ENCODE peak calls at places on chromosomes 12 and 14, in four cellular contexts. One of them, this sample, is unnamed. For H3K9me3, the result is how much of the 10 kb centered on the place peaks cover.

GRCh38 chr12:27332407-27333310 is at the start of gene BMAL2:
- DNase-seq in left lung: peak
- DNase-seq in PC-3: peak
- DNase-seq in HepG2: peak
- DNase-seq in this sample: peak

GRCh38 chr14:72404106-72404774 is 472.0 kb downstream of the RGS6 start:
- DNase-seq in PC-3: peak
- DNase-seq in HepG2: no peak
- DNase-seq in left lung: no peak
- DNase-seq in this sample: no peak

GRCh38 chr12:96219700-96220206 is 25.6 kb downstream of the ELK3 start:
- DNase-seq in left lung: peak
- DNase-seq in PC-3: peak
- DNase-seq in HepG2: peak
- DNase-seq in this sample: no peak

GRCh38 chr14:96741151-96741977 is 55.8 kb upstream of the VRK1 start:
- DNase-seq in left lung: peak
- DNase-seq in HepG2: no peak
- DNase-seq in PC-3: peak
- DNase-seq in this sample: peak

GRCh38 chr14:76715102-76715926 is 46.0 kb upstream of the VASH1 start:
- DNase-seq in left lung: no peak
- DNase-seq in PC-3: no peak
- DNase-seq in HepG2: no peak
- DNase-seq in this sample: no peak

GRCh38 chr14:69666112-69666511 is 54.7 kb downstream of the SUSD6 start:
- DNase-seq in PC-3: no peak
- DNase-seq in left lung: no peak
- DNase-seq in HepG2: no peak
- DNase-seq in this sample: no peak

GRCh38 chr14:64387232-64387737 is 868 bp upstream of the MTHFD1 start:
- DNase-seq in HepG2: peak
- DNase-seq in PC-3: peak
- DNase-seq in left lung: no peak
- DNase-seq in this sample: no peak

GRCh38 chr14:68113328-68113930 is 293.9 kb downstream of the RAD51B start:
- DNase-seq in PC-3: no peak
- DNase-seq in HepG2: no peak
- DNase-seq in left lung: no peak
- DNase-seq in this sample: no peak

GRCh38 chr12:52246720-52247621 is 13.9 kb downstream of the KRT7 start:
- DNase-seq in HepG2: peak
- DNase-seq in PC-3: peak
- DNase-seq in left lung: no peak
- DNase-seq in this sample: no peak

GRCh38 chr12:76199808-76200207 is 115.3 kb upstream of the NAP1L1 start:
- DNase-seq in left lung: no peak
- DNase-seq in HepG2: no peak
- DNase-seq in PC-3: no peak
- DNase-seq in this sample: no peak

GRCh38 chr12:86838709-86839108 is 582.5 kb upstream of the MGAT4C start:
- DNase-seq in HepG2: no peak
- DNase-seq in PC-3: no peak
- DNase-seq in left lung: no peak
- DNase-seq in this sample: no peak

GRCh38 chr14:81246561-81247270 is 26.0 kb upstream of the GTF2A1 start:
- DNase-seq in HepG2: no peak
- DNase-seq in left lung: no peak
- DNase-seq in PC-3: peak
- DNase-seq in this sample: no peak

GRCh38 chr14:101357559-101358319 is 203.6 kb upstream of the DIO3 start:
- DNase-seq in left lung: no peak
- DNase-seq in HepG2: no peak
- DNase-seq in PC-3: no peak
- DNase-seq in this sample: no peak

GRCh38 chr14:36657409-36658090 is 4.1 kb upstream of the PAX9 start:
- DNase-seq in PC-3: peak
- DNase-seq in left lung: no peak
- DNase-seq in HepG2: no peak
- DNase-seq in this sample: no peak

GRCh38 chr14:76011959-76012802 is 26.6 kb downstream of the IFT43 start:
- DNase-seq in PC-3: no peak
- DNase-seq in HepG2: no peak
- DNase-seq in left lung: no peak
- DNase-seq in this sample: no peak

GRCh38 chr12:48084066-48084465 is 21.8 kb downstream of the SENP1 start:
- DNase-seq in left lung: no peak
- DNase-seq in HepG2: no peak
- DNase-seq in PC-3: peak
- DNase-seq in this sample: no peak

GRCh38 chr12:128381537-128381936 is 114.6 kb downstream of the TMEM132C start:
- DNase-seq in HepG2: no peak
- DNase-seq in left lung: no peak
- DNase-seq in PC-3: no peak
- DNase-seq in this sample: no peak

GRCh38 chr12:50017047-50017446 is 8.2 kb downstream of the RACGAP1 start:
- DNase-seq in left lung: peak
- DNase-seq in HepG2: no peak
- DNase-seq in PC-3: no peak
- DNase-seq in this sample: no peak

GRCh38 chr14:47300801-47301200 is 374.6 kb downstream of the MDGA2 start:
- DNase-seq in left lung: no peak
- DNase-seq in PC-3: no peak
- DNase-seq in HepG2: no peak
- DNase-seq in this sample: no peak

GRCh38 chr12:12018454-12018853 is 52.3 kb upstream of the BCL2L14 start:
- DNase-seq in HepG2: no peak
- DNase-seq in PC-3: peak
- DNase-seq in left lung: no peak
- DNase-seq in this sample: no peak

GRCh38 chr14:75141967-75142366 is 15.1 kb upstream of the NEK9 start:
- DNase-seq in left lung: no peak
- DNase-seq in HepG2: peak
- DNase-seq in PC-3: peak
- DNase-seq in this sample: no peak

GRCh38 chr12:75721790-75722189 is 210.4 kb upstream of the KRR1 start:
- DNase-seq in HepG2: no peak
- DNase-seq in PC-3: no peak
- DNase-seq in left lung: no peak
- DNase-seq in this sample: no peak

GRCh38 chr14:79528843-79529405 is 682.4 kb downstream of the DIO2 start:
- DNase-seq in PC-3: no peak
- DNase-seq in HepG2: no peak
- DNase-seq in left lung: no peak
- DNase-seq in this sample: no peak

GRCh38 chr12:92075425-92075891 is 70.2 kb downstream of the BTG1 start:
- DNase-seq in PC-3: no peak
- DNase-seq in HepG2: no peak
- DNase-seq in left lung: no peak
- DNase-seq in this sample: no peak

GRCh38 chr12:40668095-40668494 is 24.1 kb upstream of the CNTN1 start:
- DNase-seq in HepG2: no peak
- DNase-seq in left lung: no peak
- DNase-seq in PC-3: no peak
- DNase-seq in this sample: no peak

GRCh38 chr14:92880851-92881250 is 42.1 kb upstream of the CHGA start:
- DNase-seq in left lung: no peak
- DNase-seq in HepG2: peak
- DNase-seq in PC-3: peak
- DNase-seq in this sample: no peak

GRCh38 chr12:57138526-57139272 is 8.7 kb downstream of the LRP1-AS start:
- DNase-seq in HepG2: peak
- DNase-seq in PC-3: no peak
- DNase-seq in left lung: peak
- DNase-seq in this sample: no peak

GRCh38 chr12:1185460-1186182 is 194.6 kb downstream of the ERC1 start:
- DNase-seq in left lung: no peak
- DNase-seq in PC-3: no peak
- DNase-seq in HepG2: no peak
- DNase-seq in this sample: no peak

GRCh38 chr12:122183588-122183940 is 641 bp downstream of the LRRC43 start:
- DNase-seq in HepG2: no peak
- DNase-seq in PC-3: no peak
- DNase-seq in left lung: no peak
- DNase-seq in this sample: no peak

GRCh38 chr14:79514700-79515099 is 696.6 kb downstream of the DIO2 start:
- DNase-seq in HepG2: no peak
- DNase-seq in PC-3: peak
- DNase-seq in left lung: no peak
- DNase-seq in this sample: no peak

DNA sequence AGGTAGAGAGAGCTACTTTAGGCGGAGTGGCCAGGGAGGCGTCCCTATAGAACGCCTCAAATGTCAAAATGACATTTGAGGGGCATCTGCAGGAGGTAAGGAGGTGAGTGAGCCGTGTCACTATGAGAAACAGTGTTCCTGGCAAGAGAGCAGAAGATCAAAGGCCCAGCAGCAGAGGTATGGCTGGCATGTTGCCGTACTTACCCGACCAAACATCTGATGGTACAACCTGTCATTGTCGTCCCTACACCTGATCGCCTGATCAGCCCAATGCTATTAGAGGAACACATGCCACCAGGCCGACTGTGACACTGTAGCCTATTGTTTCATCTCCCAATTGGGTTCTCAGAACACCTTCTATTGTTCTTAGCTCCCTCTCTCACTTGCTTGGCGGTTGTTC is 33.9 kb upstream of the POC1B start:
- DNase-seq in HepG2: peak
- DNase-seq in left lung: no peak
- DNase-seq in PC-3: no peak
- DNase-seq in this sample: no peak
- H3K9me3 ChIP-seq in HepG2: under half
- H3K9me3 ChIP-seq in left lung: under half
- H3K9me3 ChIP-seq in PC-3: under half
- H3K9me3 ChIP-seq in this sample: under half

GRCh38 chr12:117331691-117332090 is 29.7 kb downstream of the NOS1 start:
- DNase-seq in HepG2: peak
- DNase-seq in PC-3: peak
- DNase-seq in left lung: no peak
- DNase-seq in this sample: no peak
- TF ChIP-seq CTCF in HepG2: peak
- TF ChIP-seq CTCF in PC-3: peak
- TF ChIP-seq CTCF in left lung: no peak
- TF ChIP-seq CTCF in this sample: no peak

DNA sequence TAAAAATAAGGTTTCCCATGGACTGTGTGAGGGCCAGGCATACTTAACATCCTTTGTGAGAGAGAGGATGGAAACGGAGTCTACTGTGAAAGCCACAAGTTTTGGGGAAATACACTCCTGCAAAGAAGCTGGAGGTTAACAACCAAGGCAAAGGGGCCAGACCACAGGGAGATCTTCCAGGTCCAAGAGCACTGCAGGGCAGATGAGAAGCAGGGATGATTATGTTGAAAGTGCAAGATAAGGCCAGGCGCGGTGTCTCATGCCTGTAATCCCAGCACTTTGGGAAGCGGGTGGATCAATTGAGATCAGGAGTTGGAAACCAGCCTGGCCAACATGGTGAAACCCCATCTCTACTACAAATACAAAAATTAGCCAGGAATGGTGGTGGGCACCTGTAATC is 15.1 kb downstream of the COQ6 start:
- DNase-seq in left lung: no peak
- DNase-seq in PC-3: no peak
- DNase-seq in HepG2: no peak
- DNase-seq in this sample: no peak
- H3K27ac ChIP-seq in left lung: no peak
- H3K27ac ChIP-seq in PC-3: no peak
- H3K27ac ChIP-seq in HepG2: no peak
- H3K27ac ChIP-seq in this sample: no peak

GRCh38 chr12:6742833-6743232 is 10.1 kb downstream of the MLF2 start:
- DNase-seq in left lung: no peak
- DNase-seq in HepG2: no peak
- DNase-seq in PC-3: no peak
- DNase-seq in this sample: no peak
- H3K9me3 ChIP-seq in left lung: under half
- H3K9me3 ChIP-seq in HepG2: under half
- H3K9me3 ChIP-seq in PC-3: under half
- H3K9me3 ChIP-seq in this sample: under half

DNA sequence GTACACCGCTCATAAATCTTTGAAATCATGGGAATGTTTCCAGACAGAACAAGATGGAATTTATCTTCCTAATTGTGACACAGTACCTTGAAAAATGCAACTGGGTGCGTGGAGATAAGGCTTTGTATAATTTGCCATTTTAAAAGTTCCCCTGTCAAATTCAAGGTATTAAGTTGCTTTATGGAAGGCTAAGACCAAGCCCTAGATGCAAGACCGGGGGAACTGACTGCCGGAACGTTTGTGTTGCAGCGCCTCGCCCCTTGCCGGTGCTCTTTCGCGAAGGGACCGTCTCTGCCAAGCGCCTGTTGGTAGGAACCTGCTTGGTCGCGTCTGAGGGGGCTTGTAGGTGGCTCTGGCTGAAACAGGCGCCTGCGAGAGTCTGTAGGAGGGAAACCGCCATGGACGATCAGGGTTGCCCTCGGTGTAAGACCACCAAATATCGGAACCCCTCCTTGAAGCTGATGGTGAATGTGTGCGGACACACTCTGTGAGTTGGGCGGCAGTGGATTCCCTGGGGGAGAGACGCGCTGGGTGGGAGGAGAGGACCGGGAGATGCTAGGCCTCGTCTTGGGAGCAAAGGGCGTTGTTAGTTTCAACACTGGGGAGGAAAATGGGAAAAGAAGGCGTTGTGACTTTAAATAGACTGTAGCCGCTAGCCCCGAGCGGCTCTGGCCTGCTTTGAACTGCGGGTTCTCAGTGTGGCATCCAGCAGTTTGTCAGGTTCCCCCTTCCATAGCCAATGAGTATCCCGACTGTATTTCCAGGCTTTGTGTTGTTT is at the start of gene MNAT1:
- DNase-seq in left lung: peak
- DNase-seq in HepG2: peak
- DNase-seq in PC-3: peak
- DNase-seq in this sample: peak
- TF ChIP-seq CTCF in left lung: no peak
- TF ChIP-seq CTCF in HepG2: peak
- TF ChIP-seq CTCF in PC-3: no peak
- TF ChIP-seq CTCF in this sample: no peak

GRCh38 chr14:55975281-55975905 is 142.8 kb upstream of the PELI2 start:
- DNase-seq in HepG2: no peak
- DNase-seq in left lung: no peak
- DNase-seq in PC-3: no peak
- DNase-seq in this sample: no peak
- H3K27ac ChIP-seq in HepG2: no peak
- H3K27ac ChIP-seq in left lung: no peak
- H3K27ac ChIP-seq in PC-3: no peak
- H3K27ac ChIP-seq in this sample: no peak

GRCh38 chr12:32047357-32047828 is 59.3 kb upstream of the BICD1 start:
- DNase-seq in left lung: no peak
- DNase-seq in HepG2: no peak
- DNase-seq in PC-3: no peak
- DNase-seq in this sample: no peak
- H3K9me3 ChIP-seq in left lung: under half
- H3K9me3 ChIP-seq in HepG2: under half
- H3K9me3 ChIP-seq in PC-3: under half
- H3K9me3 ChIP-seq in this sample: under half

This sample was measured in CD4-positive, alpha-beta T cell.